ENCODE peak calls at places on chromosomes 6 and 20, in nine cellular contexts. One of them, this sample, is unnamed.

GRCh38 chr20:3786126-3786484 is 435 bp downstream of the CENPB start:
- DNase-seq in cardiac fibroblast: peak
- DNase-seq in HT-29: peak
- DNase-seq in neural crest cell: no peak
- DNase-seq in amniotic stem cell: no peak
- DNase-seq in foreskin melanocyte: no peak
- DNase-seq in AG08396: peak
- DNase-seq in heart right ventricle: peak
- DNase-seq in tibial artery: peak
- DNase-seq in this sample: peak

GRCh38 chr6:164227952-164228522 is 813.5 kb downstream of the QKI start:
- DNase-seq in cardiac fibroblast: no peak
- DNase-seq in tibial artery: no peak
- DNase-seq in foreskin melanocyte: no peak
- DNase-seq in HT-29: no peak
- DNase-seq in neural crest cell: no peak
- DNase-seq in amniotic stem cell: no peak
- DNase-seq in heart right ventricle: no peak
- DNase-seq in AG08396: no peak
- DNase-seq in this sample: no peak

GRCh38 chr20:46031701-46032254 is 2.8 kb downstream of the SLC12A5 start:
- DNase-seq in neural crest cell: no peak
- DNase-seq in heart right ventricle: no peak
- DNase-seq in tibial artery: no peak
- DNase-seq in amniotic stem cell: no peak
- DNase-seq in cardiac fibroblast: no peak
- DNase-seq in foreskin melanocyte: no peak
- DNase-seq in HT-29: no peak
- DNase-seq in AG08396: no peak
- DNase-seq in this sample: peak

GRCh38 chr20:58447733-58448391 is 58.8 kb downstream of the VAPB start:
- DNase-seq in amniotic stem cell: peak
- DNase-seq in tibial artery: no peak
- DNase-seq in heart right ventricle: no peak
- DNase-seq in HT-29: peak
- DNase-seq in AG08396: peak
- DNase-seq in cardiac fibroblast: peak
- DNase-seq in neural crest cell: peak
- DNase-seq in foreskin melanocyte: peak
- DNase-seq in this sample: peak

GRCh38 chr20:55213653-55214052 is 738.3 kb downstream of the DOK5 start:
- DNase-seq in cardiac fibroblast: no peak
- DNase-seq in heart right ventricle: no peak
- DNase-seq in amniotic stem cell: no peak
- DNase-seq in tibial artery: no peak
- DNase-seq in foreskin melanocyte: no peak
- DNase-seq in neural crest cell: no peak
- DNase-seq in AG08396: no peak
- DNase-seq in HT-29: no peak
- DNase-seq in this sample: no peak

GRCh38 chr20:63060057-63060991 is 53.6 kb upstream of the BHLHE23 start:
- DNase-seq in amniotic stem cell: no peak
- DNase-seq in neural crest cell: peak
- DNase-seq in heart right ventricle: no peak
- DNase-seq in foreskin melanocyte: peak
- DNase-seq in HT-29: no peak
- DNase-seq in AG08396: peak
- DNase-seq in cardiac fibroblast: peak
- DNase-seq in tibial artery: peak
- DNase-seq in this sample: no peak

GRCh38 chr6:158879180-158879579 is 60.0 kb upstream of the EZR start:
- DNase-seq in cardiac fibroblast: peak
- DNase-seq in tibial artery: no peak
- DNase-seq in HT-29: no peak
- DNase-seq in AG08396: no peak
- DNase-seq in foreskin melanocyte: peak
- DNase-seq in amniotic stem cell: no peak
- DNase-seq in heart right ventricle: no peak
- DNase-seq in neural crest cell: no peak
- DNase-seq in this sample: no peak

GRCh38 chr20:60249436-60249835 is 291.2 kb downstream of the CDH26 start:
- DNase-seq in tibial artery: no peak
- DNase-seq in amniotic stem cell: peak
- DNase-seq in foreskin melanocyte: no peak
- DNase-seq in cardiac fibroblast: peak
- DNase-seq in neural crest cell: no peak
- DNase-seq in AG08396: peak
- DNase-seq in HT-29: peak
- DNase-seq in heart right ventricle: no peak
- DNase-seq in this sample: no peak

GRCh38 chr6:148451690-148452089 is 109.1 kb downstream of the SASH1 start:
- DNase-seq in HT-29: no peak
- DNase-seq in AG08396: no peak
- DNase-seq in tibial artery: no peak
- DNase-seq in amniotic stem cell: no peak
- DNase-seq in cardiac fibroblast: peak
- DNase-seq in heart right ventricle: peak
- DNase-seq in foreskin melanocyte: no peak
- DNase-seq in neural crest cell: no peak
- DNase-seq in this sample: no peak

GRCh38 chr20:52801628-52802006 is 170.5 kb upstream of the TSHZ2 start:
- DNase-seq in cardiac fibroblast: no peak
- DNase-seq in foreskin melanocyte: no peak
- DNase-seq in HT-29: no peak
- DNase-seq in neural crest cell: no peak
- DNase-seq in AG08396: no peak
- DNase-seq in heart right ventricle: no peak
- DNase-seq in amniotic stem cell: no peak
- DNase-seq in tibial artery: no peak
- DNase-seq in this sample: no peak

GRCh38 chr6:108562503-108562993 is 1.8 kb downstream of the FOXO3 start:
- DNase-seq in foreskin melanocyte: no peak
- DNase-seq in AG08396: peak
- DNase-seq in HT-29: peak
- DNase-seq in heart right ventricle: peak
- DNase-seq in amniotic stem cell: peak
- DNase-seq in tibial artery: peak
- DNase-seq in cardiac fibroblast: peak
- DNase-seq in neural crest cell: peak
- DNase-seq in this sample: peak

GRCh38 chr6:27297857-27298730 is 14.0 kb downstream of the POM121L2 start:
- DNase-seq in foreskin melanocyte: no peak
- DNase-seq in cardiac fibroblast: peak
- DNase-seq in neural crest cell: peak
- DNase-seq in tibial artery: no peak
- DNase-seq in heart right ventricle: no peak
- DNase-seq in amniotic stem cell: no peak
- DNase-seq in HT-29: peak
- DNase-seq in AG08396: peak
- DNase-seq in this sample: no peak

GRCh38 chr20:36461600-36462439 is 79.5 kb upstream of the MYL9 start:
- DNase-seq in foreskin melanocyte: no peak
- DNase-seq in amniotic stem cell: no peak
- DNase-seq in heart right ventricle: peak
- DNase-seq in tibial artery: peak
- DNase-seq in HT-29: peak
- DNase-seq in AG08396: peak
- DNase-seq in cardiac fibroblast: peak
- DNase-seq in neural crest cell: peak
- DNase-seq in this sample: peak

GRCh38 chr6:72212686-72213085 is 326.3 kb downstream of the RIMS1 start:
- DNase-seq in neural crest cell: no peak
- DNase-seq in amniotic stem cell: no peak
- DNase-seq in foreskin melanocyte: no peak
- DNase-seq in tibial artery: no peak
- DNase-seq in cardiac fibroblast: no peak
- DNase-seq in HT-29: no peak
- DNase-seq in AG08396: no peak
- DNase-seq in heart right ventricle: no peak
- DNase-seq in this sample: peak

GRCh38 chr6:147538821-147539220 is 30.3 kb downstream of the SAMD5 start:
- DNase-seq in cardiac fibroblast: no peak
- DNase-seq in HT-29: no peak
- DNase-seq in foreskin melanocyte: no peak
- DNase-seq in amniotic stem cell: no peak
- DNase-seq in heart right ventricle: no peak
- DNase-seq in tibial artery: no peak
- DNase-seq in AG08396: no peak
- DNase-seq in neural crest cell: no peak
- DNase-seq in this sample: no peak

GRCh38 chr6:104597541-104598050 is 262.1 kb downstream of the HACE1 start:
- DNase-seq in cardiac fibroblast: peak
- DNase-seq in neural crest cell: no peak
- DNase-seq in heart right ventricle: no peak
- DNase-seq in tibial artery: no peak
- DNase-seq in amniotic stem cell: no peak
- DNase-seq in HT-29: no peak
- DNase-seq in foreskin melanocyte: no peak
- DNase-seq in AG08396: no peak
- DNase-seq in this sample: no peak

GRCh38 chr20:17635846-17636245 is 46.2 kb downstream of the RRBP1 start:
- DNase-seq in HT-29: no peak
- DNase-seq in foreskin melanocyte: no peak
- DNase-seq in amniotic stem cell: no peak
- DNase-seq in tibial artery: no peak
- DNase-seq in cardiac fibroblast: peak
- DNase-seq in neural crest cell: peak
- DNase-seq in heart right ventricle: no peak
- DNase-seq in AG08396: peak
- DNase-seq in this sample: no peak

GRCh38 chr20:8168785-8169288 is 36.8 kb downstream of the PLCB1 start:
- DNase-seq in heart right ventricle: no peak
- DNase-seq in HT-29: no peak
- DNase-seq in foreskin melanocyte: no peak
- DNase-seq in cardiac fibroblast: no peak
- DNase-seq in AG08396: no peak
- DNase-seq in neural crest cell: no peak
- DNase-seq in tibial artery: no peak
- DNase-seq in amniotic stem cell: no peak
- DNase-seq in this sample: no peak

GRCh38 chr6:148747493-148748160 is 797 bp downstream of the UST start:
- DNase-seq in neural crest cell: peak
- DNase-seq in heart right ventricle: peak
- DNase-seq in HT-29: no peak
- DNase-seq in cardiac fibroblast: peak
- DNase-seq in AG08396: peak
- DNase-seq in foreskin melanocyte: peak
- DNase-seq in tibial artery: peak
- DNase-seq in amniotic stem cell: peak
- DNase-seq in this sample: peak

GRCh38 chr6:5507056-5507722 is 245.9 kb downstream of the FARS2 start:
- DNase-seq in cardiac fibroblast: no peak
- DNase-seq in amniotic stem cell: no peak
- DNase-seq in heart right ventricle: no peak
- DNase-seq in AG08396: no peak
- DNase-seq in HT-29: no peak
- DNase-seq in neural crest cell: no peak
- DNase-seq in tibial artery: no peak
- DNase-seq in foreskin melanocyte: no peak
- DNase-seq in this sample: no peak

GRCh38 chr20:14984768-14985622 is 647.6 kb upstream of the FLRT3 start:
- DNase-seq in foreskin melanocyte: no peak
- DNase-seq in HT-29: peak
- DNase-seq in AG08396: no peak
- DNase-seq in tibial artery: no peak
- DNase-seq in cardiac fibroblast: no peak
- DNase-seq in neural crest cell: no peak
- DNase-seq in heart right ventricle: no peak
- DNase-seq in amniotic stem cell: no peak
- DNase-seq in this sample: no peak

GRCh38 chr20:46237221-46237620 is 71.1 kb downstream of the CDH22 start:
- DNase-seq in cardiac fibroblast: no peak
- DNase-seq in amniotic stem cell: no peak
- DNase-seq in tibial artery: no peak
- DNase-seq in HT-29: no peak
- DNase-seq in heart right ventricle: no peak
- DNase-seq in AG08396: no peak
- DNase-seq in foreskin melanocyte: no peak
- DNase-seq in neural crest cell: no peak
- DNase-seq in this sample: no peak

GRCh38 chr20:62552613-62553012 is 76.8 kb upstream of the GATA5 start:
- DNase-seq in tibial artery: no peak
- DNase-seq in AG08396: no peak
- DNase-seq in HT-29: no peak
- DNase-seq in foreskin melanocyte: no peak
- DNase-seq in heart right ventricle: no peak
- DNase-seq in cardiac fibroblast: no peak
- DNase-seq in neural crest cell: no peak
- DNase-seq in amniotic stem cell: no peak
- DNase-seq in this sample: no peak

GRCh38 chr6:168992696-168993185 is 260.9 kb downstream of the THBS2 start:
- DNase-seq in foreskin melanocyte: no peak
- DNase-seq in cardiac fibroblast: no peak
- DNase-seq in AG08396: no peak
- DNase-seq in amniotic stem cell: no peak
- DNase-seq in neural crest cell: no peak
- DNase-seq in heart right ventricle: no peak
- DNase-seq in tibial artery: no peak
- DNase-seq in HT-29: no peak
- DNase-seq in this sample: no peak

GRCh38 chr20:48215536-48215935 is 430.3 kb upstream of the SULF2 start:
- DNase-seq in tibial artery: no peak
- DNase-seq in AG08396: no peak
- DNase-seq in heart right ventricle: no peak
- DNase-seq in HT-29: peak
- DNase-seq in neural crest cell: no peak
- DNase-seq in cardiac fibroblast: no peak
- DNase-seq in amniotic stem cell: no peak
- DNase-seq in foreskin melanocyte: no peak
- DNase-seq in this sample: no peak